ENCODE peak calls at places on chromosomes 1 and 21, in seven cellular contexts. N is H7; C is T-helper 2 cell; H is lower lobe of right lung; W is iris pigment epithelial cell; X is stimulated activated CD4-positive, alpha-beta T cell treated with anti-CD3 and anti-CD28 coated beads, Interleukin-4, amount 100 ng/mL, for 1 hour; G is T47D. L is an unnamed sample.

GRCh38 chr1:156076609-156077429 is 5.4 kb downstream of the MEX3A start:
- DNase-seq in G (no peak), W (no peak), X (no peak), N (peak; percentile 88), H (peak; percentile 64), C (no peak), L (no peak)

GRCh38 chr1:204130989-204131892 is 20.6 kb downstream of the ETNK2 start:
- DNase-seq in N (no peak), G (peak; percentile 49), C (no peak), H (no peak), W (peak; percentile 85), X (no peak), L (peak; percentile 96)

GRCh38 chr1:167401260-167401873 is 117.0 kb downstream of the CD247 start:
- DNase-seq in X (peak; percentile 36), G (peak; percentile 83), W (peak; percentile 68), N (peak; percentile 52), H (peak; percentile 62), C (no peak), L (peak; percentile 56)

GRCh38 chr1:226092955-226093354 is 30.4 kb downstream of the H3-3A start:
- DNase-seq in W (peak; percentile 27), N (no peak), X (no peak), H (no peak), G (no peak), C (no peak), L (peak; percentile 50)

GRCh38 chr1:9840176-9840575 is 16.4 kb upstream of the CLSTN1 start:
- DNase-seq in W (no peak), G (peak; percentile 22), X (no peak), C (no peak), H (peak; percentile 9), N (peak; percentile 18), L (no peak)

GRCh38 chr1:28900562-28900961 is 13.8 kb upstream of the EPB41 start:
- DNase-seq in G (no peak), X (no peak), C (no peak), W (no peak), N (no peak), H (no peak), L (no peak)

GRCh38 chr1:100073531-100073930 is 59.2 kb downstream of the SASS6 start:
- DNase-seq in C (no peak), X (no peak), G (no peak), N (no peak), H (no peak), W (peak; percentile 13), L (no peak)

GRCh38 chr1:4761324-4761723 is 106.9 kb downstream of the AJAP1 start:
- DNase-seq in N (no peak), X (no peak), H (no peak), W (no peak), C (no peak), G (no peak), L (no peak)

GRCh38 chr1:5621692-5622091 is 370.5 kb downstream of the NPHP4 start:
- DNase-seq in G (no peak), H (no peak), C (no peak), W (no peak), X (no peak), N (no peak), L (no peak)

GRCh38 chr1:173570370-173571030 is 32.4 kb downstream of the SLC9C2 start:
- DNase-seq in W (no peak), X (no peak), N (no peak), C (no peak), H (no peak), G (no peak), L (no peak)

GRCh38 chr21:45508607-45509565 is 33.4 kb downstream of the SLC19A1 start:
- DNase-seq in N (no peak), C (no peak), X (no peak), G (no peak), H (peak; percentile 44), W (no peak), L (peak; percentile 25)

GRCh38 chr1:180632326-180633088 is 685 bp downstream of the XPR1 start:
- DNase-seq in C (peak; percentile 28), N (peak; percentile 84), G (peak; percentile 23), H (peak; percentile 76), W (peak; percentile 39), X (peak; percentile 65), L (peak; percentile 63)

L was measured in ELR.